ENCODE peak calls at places on chromosome 5, in eight cellular contexts. J is AG10803; Q is left lobe of liver; Y is stimulated activated CD4-positive, alpha-beta T cell treated with anti-CD3 and anti-CD28 coated beads, Interleukin-1b, Interleukin-23, amount 100 ng/mL, for 4 hours; G is hypothalamus; S is stimulated activated CD8-positive, alpha-beta memory T cell treated with anti-CD3 and anti-CD28 coated beads, Interleukin-7, amount 100 ng/mL, for 48 hours; I is AML-193; M is NCI-H510A treated with DMSO at 0.1 percent for 48 hours. C is an unnamed sample.

GRCh38 chr5:162684145-162684544 is 616.6 kb downstream of the GABRG2 start:
- DNase-seq in Q (no peak), M (no peak), S (no peak), G (no peak), J (no peak), I (no peak), Y (no peak), C (no peak)

GRCh38 chr5:116514521-116514920 is 60.1 kb downstream of the SEMA6A start:
- DNase-seq in Q (no peak), J (no peak), M (no peak), I (no peak), S (no peak), Y (no peak), G (no peak), C (no peak)

GRCh38 chr5:169350016-169350415 is 49.1 kb upstream of the SLIT3 start:
- DNase-seq in Y (no peak), G (no peak), S (no peak), Q (no peak), M (no peak), J (peak), I (no peak), C (peak)

GRCh38 chr5:113038136-113038535 is 61.5 kb downstream of the DCP2 start:
- DNase-seq in G (no peak), J (no peak), Y (no peak), S (no peak), I (no peak), Q (no peak), M (no peak), C (no peak)

GRCh38 chr5:99059685-99060084 is 130.9 kb upstream of the CHD1 start:
- DNase-seq in Q (no peak), I (no peak), J (no peak), G (no peak), S (no peak), M (no peak), Y (no peak), C (no peak)

GRCh38 chr5:6261256-6261655 is 117.1 kb downstream of the MED10 start:
- DNase-seq in G (no peak), M (no peak), Y (no peak), S (no peak), Q (no peak), J (no peak), I (no peak), C (no peak)

GRCh38 chr5:177006265-177006972 is at the start of gene UIMC1:
- DNase-seq in Q (peak), I (peak), S (peak), G (peak), J (peak), Y (peak), M (peak), C (peak)

GRCh38 chr5:65796917-65797316 is 74.9 kb downstream of the NLN start:
- DNase-seq in Y (no peak), G (no peak), S (no peak), M (no peak), I (no peak), Q (no peak), J (no peak), C (no peak)

GRCh38 chr5:51382759-51383493 is at the start of gene ISL1:
- DNase-seq in S (no peak), M (peak), G (peak), Y (no peak), I (no peak), J (peak), Q (no peak), C (peak)

GRCh38 chr5:83417884-83418283 is 53.7 kb upstream of the VCAN start:
- DNase-seq in M (no peak), S (no peak), G (no peak), Q (no peak), I (no peak), J (no peak), Y (no peak), C (no peak)

GRCh38 chr5:14178091-14178490 is 34.9 kb downstream of the TRIO start:
- DNase-seq in S (no peak), G (no peak), Q (no peak), J (peak), Y (no peak), M (no peak), I (no peak), C (no peak)

GRCh38 chr5:88690619-88691560 is 192.1 kb downstream of the MEF2C start:
- DNase-seq in G (no peak), M (peak), Y (peak), I (peak), S (peak), J (peak), Q (peak), C (peak)

GRCh38 chr5:143350790-143351603 is 52.5 kb downstream of the NR3C1 start:
- DNase-seq in G (no peak), Y (no peak), S (no peak), J (peak), Q (peak), M (no peak), I (peak), C (peak)

GRCh38 chr5:32308951-32309350 is 3.8 kb downstream of the MTMR12 start:
- DNase-seq in Q (no peak), I (no peak), J (peak), Y (no peak), S (no peak), M (no peak), G (no peak), C (peak)

GRCh38 chr5:141478321-141478945 is 2.7 kb downstream of the PCDHGC3 start:
- DNase-seq in I (no peak), J (peak), Y (no peak), S (no peak), M (peak), G (no peak), Q (no peak), C (peak)

GRCh38 chr5:82397741-82398320 is 119.7 kb upstream of the RPS23 start:
- DNase-seq in S (no peak), J (no peak), Y (no peak), M (no peak), I (no peak), Q (no peak), G (no peak), C (no peak)

GRCh38 chr5:67047180-67047579 is 149.4 kb downstream of the CD180 start:
- DNase-seq in S (no peak), I (no peak), M (no peak), Q (peak), G (peak), Y (no peak), J (no peak), C (no peak)

GRCh38 chr5:36436306-36436705 is 134.6 kb upstream of the RANBP3L start:
- DNase-seq in J (no peak), G (no peak), I (no peak), M (no peak), Y (no peak), Q (no peak), S (no peak), C (no peak)

GRCh38 chr5:51829691-51830090 is 446.4 kb downstream of the ISL1 start:
- DNase-seq in Q (no peak), M (no peak), I (no peak), J (no peak), Y (no peak), G (no peak), S (no peak), C (no peak)

C was measured in AG08395.